ENCODE peak calls at places on chromosome 17, in six cellular contexts. Y is natural killer cell, N is epithelial cell of proximal tubule, D is AG10803, H is mucosa of descending colon, A is Caco-2. E is an unnamed sample.

GRCh38 chr17:60240290-60240689 is 90.5 kb downstream of the CA4 start:
- DNase-seq in Y (no peak), A (no peak), N (no peak), D (no peak), H (no peak), E (no peak)

GRCh38 chr17:77778636-77779524 is 179.6 kb upstream of the TNRC6C start:
- DNase-seq in Y (no peak), N (no peak), H (no peak), A (no peak), D (peak), E (no peak)

GRCh38 chr17:2691069-2691871 is 20.3 kb downstream of the CLUH start:
- DNase-seq in A (no peak), D (no peak), Y (peak), N (no peak), H (no peak), E (no peak)

GRCh38 chr17:4744999-4745969 is 5.6 kb upstream of the CXCL16 start:
- DNase-seq in Y (no peak), A (no peak), D (no peak), N (no peak), H (no peak), E (peak)

GRCh38 chr17:19021622-19022083 is 17.1 kb upstream of the FAM83G start:
- DNase-seq in Y (no peak), A (peak), H (peak), D (no peak), N (no peak), E (no peak)

GRCh38 chr17:48587276-48588073 is 2.6 kb downstream of the HOXB3 start:
- DNase-seq in H (no peak), D (peak), Y (no peak), A (no peak), N (no peak), E (no peak)

GRCh38 chr17:78417531-78417909 is 39.1 kb downstream of the PGS1 start:
- DNase-seq in N (no peak), H (no peak), Y (no peak), A (no peak), D (no peak), E (no peak)

GRCh38 chr17:13562271-13562800 is 39.4 kb downstream of the HS3ST3A1 start:
- DNase-seq in D (peak), N (peak), A (peak), H (no peak), Y (no peak), E (no peak)

GRCh38 chr17:63682441-63682840 is 17.5 kb downstream of the LIMD2 start:
- DNase-seq in H (no peak), N (no peak), D (no peak), A (no peak), Y (no peak), E (no peak)

GRCh38 chr17:45396496-45397205 is 36.0 kb downstream of the ARHGAP27 start:
- DNase-seq in D (no peak), N (no peak), Y (no peak), A (no peak), H (no peak), E (no peak)

GRCh38 chr17:43579570-43580140 is 33.5 kb upstream of the ETV4 start:
- DNase-seq in A (peak), D (peak), Y (no peak), N (peak), H (no peak), E (no peak)

GRCh38 chr17:21095735-21096134 is 31.0 kb upstream of the DHRS7B start:
- DNase-seq in N (no peak), H (no peak), Y (no peak), D (no peak), A (peak), E (no peak)
- TF ChIP-seq CTCF in N (no peak), H (no peak), Y (no peak), D (no peak), A (no peak), E (no peak)

GRCh38 chr17:7673239-7673638 is 14.1 kb downstream of the TP53 start:
- DNase-seq in N (no peak), H (no peak), Y (no peak), A (peak), D (no peak), E (no peak)
- TF ChIP-seq CTCF in N (peak), H (no peak), Y (peak), A (no peak), D (peak), E (peak)

DNA sequence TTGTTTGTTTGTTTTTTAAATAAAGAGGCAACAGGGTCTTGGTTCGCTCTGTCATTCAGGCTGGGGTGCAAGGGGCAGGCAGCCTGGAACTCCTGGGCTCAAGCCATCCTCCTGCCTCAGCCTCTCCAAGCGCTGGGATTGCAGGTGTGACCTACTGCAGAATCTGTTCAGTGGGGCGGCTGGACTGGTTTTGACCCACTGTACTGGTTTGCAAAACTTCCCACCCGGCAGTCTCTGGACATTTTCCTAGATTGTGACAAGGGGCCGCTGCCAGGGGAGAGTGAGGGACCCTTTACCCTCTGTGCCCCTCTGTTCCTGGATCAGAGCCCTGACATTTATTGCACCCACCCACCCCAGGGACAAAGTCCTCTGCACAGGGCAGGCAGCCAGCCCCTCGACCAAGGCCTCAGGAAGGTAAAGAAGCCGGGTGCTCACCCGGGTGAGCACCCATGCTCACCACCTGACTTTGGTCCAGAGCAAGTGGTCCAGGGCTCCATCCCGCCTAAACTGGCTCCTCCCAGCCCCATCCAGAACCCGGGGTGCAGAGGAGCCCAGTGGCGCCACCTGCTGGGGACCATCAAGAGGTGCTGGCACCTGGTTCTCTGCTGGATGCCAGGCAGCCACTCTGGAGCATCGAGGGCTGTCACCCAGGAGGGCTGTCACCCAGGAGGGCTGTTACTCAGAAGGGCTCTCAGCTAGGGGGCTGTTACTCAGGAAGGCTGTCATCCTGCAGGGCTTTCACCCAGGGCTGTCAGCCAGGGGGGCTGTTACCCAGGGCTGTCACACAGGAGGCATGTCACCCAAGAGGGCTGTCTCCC is 98.9 kb downstream of the TNFRSF13B start:
- DNase-seq in Y (no peak), H (peak), N (no peak), D (no peak), A (peak), E (peak)
- TF ChIP-seq CTCF in Y (peak), H (peak), N (peak), D (peak), A (peak), E (peak)

GRCh38 chr17:51015145-51015558 is 105.5 kb downstream of the SPAG9 start:
- DNase-seq in D (peak), H (no peak), A (no peak), Y (no peak), N (no peak), E (no peak)

GRCh38 chr17:51012538-51012937 is 108.1 kb downstream of the SPAG9 start:
- DNase-seq in Y (no peak), N (no peak), D (no peak), H (no peak), A (no peak), E (no peak)

GRCh38 chr17:51016099-51016498 is 104.6 kb downstream of the SPAG9 start:
- DNase-seq in A (no peak), N (no peak), Y (no peak), H (no peak), D (peak), E (no peak)

GRCh38 chr17:51014129-51014528 is 106.5 kb downstream of the SPAG9 start:
- DNase-seq in D (no peak), N (no peak), A (no peak), Y (no peak), H (no peak), E (no peak)

DNA sequence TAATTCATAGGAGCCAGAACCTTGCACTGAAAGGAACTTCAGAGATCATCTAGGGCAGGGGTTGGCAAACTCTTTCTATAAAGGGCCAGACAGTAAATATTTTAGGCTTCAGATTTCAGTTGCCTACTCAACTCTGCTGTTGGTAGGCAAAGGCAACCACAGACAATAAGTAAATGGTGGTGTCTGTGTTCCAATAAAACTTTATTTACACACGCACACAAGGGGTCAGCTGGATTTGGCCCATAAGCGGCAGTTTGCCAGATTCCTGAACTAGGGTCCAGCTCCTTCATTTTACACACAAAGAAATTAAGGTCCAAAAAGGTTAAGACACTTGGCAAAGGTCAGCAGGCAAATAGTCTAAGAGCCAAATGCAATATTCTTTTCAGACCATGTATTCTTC is 107.3 kb downstream of the SPAG9 start:
- DNase-seq in H (no peak), D (no peak), Y (no peak), N (no peak), A (no peak), E (no peak)
- TF ChIP-seq CTCF in H (no peak), D (no peak), Y (no peak), N (no peak), A (no peak), E (no peak)

GRCh38 chr17:39939588-39940419 is 12.3 kb downstream of the LRRC3C start:
- DNase-seq in H (no peak), D (peak), N (no peak), A (peak), Y (no peak), E (no peak)
- TF ChIP-seq CTCF in H (no peak), D (peak), N (peak), A (peak), Y (no peak), E (peak)

GRCh38 chr17:39014795-39015545 is 47.8 kb upstream of the FBXO47 start:
- DNase-seq in N (no peak), H (no peak), Y (no peak), A (no peak), D (no peak), E (no peak)
- TF ChIP-seq CTCF in N (no peak), H (no peak), Y (no peak), A (no peak), D (no peak), E (no peak)